ENCODE peak calls at places on chromosomes 16 and 17, in ten cellular contexts. X, C, P, Z, M, J, U, R, L and F are unnamed samples.

GRCh38 chr16:55001931-55002330 is 71.3 kb downstream of the IRX5 start:
- DNase-seq in X (no peak), C (no peak), P (no peak), Z (no peak), M (no peak), J (no peak), U (no peak), R (no peak), L (no peak), F (no peak)

GRCh38 chr16:84024854-84025253 is 17.7 kb downstream of the SLC38A8 start:
- DNase-seq in X (no peak), C (peak; percentile 59), P (no peak), Z (no peak), M (no peak), J (no peak), U (no peak), R (no peak), L (no peak), F (peak; percentile 54)

GRCh38 chr16:4381072-4381934 is 9.7 kb downstream of the VASN start:
- DNase-seq in X (no peak), C (no peak), P (no peak), Z (no peak), M (no peak), J (no peak), U (no peak), R (peak; percentile 60), L (no peak), F (no peak)

GRCh38 chr16:55323637-55324490 is at the start of gene IRX6:
- DNase-seq in X (no peak), C (no peak), P (no peak), Z (no peak), M (peak; percentile 14), J (no peak), U (no peak), R (no peak), L (no peak), F (peak; percentile 36)

GRCh38 chr16:68257251-68257905 is 6.9 kb upstream of the SLC7A6 start:
- DNase-seq in X (no peak), C (no peak), P (no peak), Z (no peak), M (no peak), J (no peak), U (no peak), R (no peak), L (no peak), F (no peak)

GRCh38 chr17:77619326-77619725 is 339.2 kb upstream of the TNRC6C start:
- DNase-seq in X (no peak), C (no peak), P (no peak), Z (no peak), M (no peak), J (no peak), U (no peak), R (no peak), L (no peak), F (no peak)

GRCh38 chr17:44916781-44917241 is 1.5 kb upstream of the GFAP start:
- DNase-seq in X (no peak), C (no peak), P (no peak), Z (no peak), M (no peak), J (no peak), U (no peak), R (peak; percentile 75), L (no peak), F (peak; percentile 75)

GRCh38 chr17:3935140-3935542 is 18.9 kb upstream of the P2RX1 start:
- DNase-seq in X (no peak), C (peak; percentile 82), P (no peak), Z (no peak), M (peak; percentile 84), J (no peak), U (peak; percentile 40), R (no peak), L (no peak), F (no peak)

GRCh38 chr16:31471241-31471874 is 594 bp upstream of the TGFB1I1 start:
- DNase-seq in X (no peak), C (no peak), P (no peak), Z (no peak), M (no peak), J (no peak), U (no peak), R (no peak), L (no peak), F (no peak)